ENCODE peak calls at places on chromosome 7, in four cellular contexts. D is ELF-1; I is AG09309; A is effector memory CD8-positive, alpha-beta T cell. W is an unnamed sample.

GRCh38 chr7:142384508-142384922 is 126.7 kb upstream of the PRSS58 start:
- DNase-seq in D (no peak), I (peak), A (no peak), W (peak)

GRCh38 chr7:71285614-71286013 is 153.7 kb downstream of the GALNT17 start:
- DNase-seq in D (no peak), I (no peak), A (no peak), W (no peak)

GRCh38 chr7:143299840-143300239 is 11.7 kb downstream of the CASP2 start:
- DNase-seq in D (peak), I (no peak), A (peak), W (peak)

GRCh38 chr7:132545756-132546155 is 30.5 kb downstream of the PLXNA4 start:
- DNase-seq in D (no peak), I (no peak), A (no peak), W (no peak)

GRCh38 chr7:128209229-128210035 is 31.6 kb upstream of the LEP start:
- DNase-seq in D (peak), I (peak), A (peak), W (peak)

GRCh38 chr7:142808802-142809583 is 38.2 kb downstream of the PRSS2 start:
- DNase-seq in D (no peak), I (no peak), A (peak), W (peak)

GRCh38 chr7:149310113-149310836 is 48.3 kb downstream of the ZNF783 start:
- DNase-seq in D (peak), I (peak), A (no peak), W (no peak)

GRCh38 chr7:44973610-44974401 is 5.0 kb downstream of the MYO1G start:
- DNase-seq in D (peak), I (no peak), A (peak), W (peak)

GRCh38 chr7:115357213-115357999 is 435.5 kb downstream of the MDFIC start:
- DNase-seq in D (no peak), I (peak), A (no peak), W (no peak)

GRCh38 chr7:43612599-43613589 is 30.0 kb downstream of the STK17A start:
- DNase-seq in D (no peak), I (peak), A (no peak), W (no peak)

GRCh38 chr7:130010689-130011412 is 40.3 kb downstream of the ZC3HC1 start:
- DNase-seq in D (peak), I (peak), A (peak), W (peak)

GRCh38 chr7:33590902-33591301 is 314.4 kb upstream of the BMPER start:
- DNase-seq in D (no peak), I (no peak), A (no peak), W (no peak)

GRCh38 chr7:129741743-129742213 is 130.3 kb downstream of the NRF1 start:
- DNase-seq in D (no peak), I (no peak), A (no peak), W (no peak)

GRCh38 chr7:136009488-136010079 is 32.4 kb upstream of the MTPN start:
- DNase-seq in D (no peak), I (no peak), A (peak), W (no peak)

GRCh38 chr7:26704036-26704435 is 160.4 kb downstream of the SKAP2 start:
- DNase-seq in D (no peak), I (no peak), A (no peak), W (no peak)

GRCh38 chr7:21355406-21355874 is 72.4 kb upstream of the SP4 start:
- DNase-seq in D (no peak), I (no peak), A (peak), W (no peak)

GRCh38 chr7:2820508-2820934 is 23.6 kb downstream of the GNA12 start:
- DNase-seq in D (peak), I (peak), A (no peak), W (no peak)

GRCh38 chr7:142885311-142886230 is at the start of gene TRPV6:
- DNase-seq in D (peak), I (no peak), A (no peak), W (no peak)

GRCh38 chr7:104552102-104552501 is 223.7 kb downstream of the LHFPL3 start:
- DNase-seq in D (peak), I (no peak), A (no peak), W (no peak)

GRCh38 chr7:29207469-29207868 is 12.9 kb downstream of the CHN2 start:
- DNase-seq in D (no peak), I (no peak), A (no peak), W (no peak)

GRCh38 chr7:35353481-35353880 is 99.6 kb upstream of the TBX20 start:
- DNase-seq in D (peak), I (no peak), A (no peak), W (no peak)

GRCh38 chr7:12943781-12944180 is 256.3 kb downstream of the ARL4A start:
- DNase-seq in D (no peak), I (no peak), A (no peak), W (no peak)

GRCh38 chr7:370775-371118 is 80.8 kb downstream of the FOXL3 start:
- DNase-seq in D (no peak), I (no peak), A (no peak), W (no peak)

GRCh38 chr7:37977243-37977642 is 56.8 kb downstream of the EPDR1 start:
- DNase-seq in D (no peak), I (no peak), A (no peak), W (no peak)

GRCh38 chr7:977326-978048 is 2.1 kb upstream of the COX19 start:
- DNase-seq in D (no peak), I (no peak), A (no peak), W (no peak)

GRCh38 chr7:125255793-125256192 is 326.2 kb upstream of the POT1 start:
- DNase-seq in D (no peak), I (no peak), A (no peak), W (no peak)

GRCh38 chr7:94056796-94057207 is 52.6 kb upstream of the BET1 start:
- DNase-seq in D (peak), I (peak), A (no peak), W (no peak)

GRCh38 chr7:42858570-42858969 is 53.3 kb downstream of the C7orf25 start:
- DNase-seq in D (no peak), I (no peak), A (no peak), W (no peak)

GRCh38 chr7:80634505-80634904 is 3.9 kb upstream of the CD36 start:
- DNase-seq in D (no peak), I (peak), A (no peak), W (no peak)

GRCh38 chr7:94087664-94088352 is 83.7 kb upstream of the BET1 start:
- DNase-seq in D (peak), I (peak), A (peak), W (no peak)

GRCh38 chr7:3754488-3755365 is 453.7 kb downstream of the SDK1 start:
- DNase-seq in D (peak), I (no peak), A (no peak), W (no peak)

GRCh38 chr7:157615101-157615817 is 278.5 kb downstream of the DNAJB6 start:
- DNase-seq in D (no peak), I (no peak), A (no peak), W (no peak)

GRCh38 chr7:153858335-153858734 is 193.9 kb upstream of the DPP6 start:
- DNase-seq in D (no peak), I (no peak), A (no peak), W (no peak)

GRCh38 chr7:139656387-139656786 is 121.4 kb downstream of the HIPK2 start:
- DNase-seq in D (no peak), I (no peak), A (no peak), W (no peak)

GRCh38 chr7:150428671-150429451 is 21.6 kb upstream of the GIMAP8 start:
- DNase-seq in D (peak), I (peak), A (no peak), W (no peak)

GRCh38 chr7:91504919-91505318 is 240.7 kb downstream of the FZD1 start:
- DNase-seq in D (no peak), I (no peak), A (no peak), W (no peak)

GRCh38 chr7:94591185-94591584 is 64.7 kb downstream of the SGCE start:
- DNase-seq in D (no peak), I (no peak), A (no peak), W (no peak)

GRCh38 chr7:112649560-112649959 is 140.6 kb downstream of the TMEM168 start:
- DNase-seq in D (no peak), I (no peak), A (no peak), W (no peak)

GRCh38 chr7:45718464-45719330 is 144.5 kb downstream of the ADCY1 start:
- DNase-seq in D (no peak), I (no peak), A (no peak), W (no peak)

W was measured in CD4-positive, alpha-beta T cell.